ENCODE peak calls at places on chromosomes 12 and 14, in ten cellular contexts. U is LoVo, L is iPS-NIHi11, K is C1 segment of cervical spinal cord, O is NCI-H2029, I is RWPE1, D is hepatic stellate cell, J is HTR-8/SVneo, B is fibroblast of gingiva, M is GM04504. V is an unnamed sample.

GRCh38 chr12:30485230-30485890 is 210.3 kb downstream of the IPO8 start:
- DNase-seq in U (no peak), L (no peak), K (no peak), O (no peak), I (no peak), D (no peak), J (no peak), B (no peak), M (no peak), V (no peak)

GRCh38 chr12:24822121-24822899 is 126.6 kb downstream of the BCAT1 start:
- DNase-seq in U (no peak), L (no peak), K (no peak), O (no peak), I (no peak), D (peak), J (no peak), B (peak), M (no peak), V (no peak)

GRCh38 chr12:106764738-106765137 is 9.7 kb upstream of the RIC8B start:
- DNase-seq in U (no peak), L (no peak), K (no peak), O (no peak), I (no peak), D (no peak), J (no peak), B (peak), M (no peak), V (peak)

GRCh38 chr14:80213602-80214001 is 2.3 kb upstream of the DIO2 start:
- DNase-seq in U (peak), L (peak), K (no peak), O (no peak), I (peak), D (peak), J (peak), B (peak), M (peak), V (peak)

GRCh38 chr14:90644882-90645281 is 171.3 kb downstream of the TTC7B start:
- DNase-seq in U (no peak), L (no peak), K (no peak), O (no peak), I (no peak), D (no peak), J (no peak), B (peak), M (peak), V (no peak)

GRCh38 chr12:29164477-29165163 is 15.5 kb downstream of the FAR2 start:
- DNase-seq in U (peak), L (no peak), K (no peak), O (peak), I (peak), D (peak), J (peak), B (peak), M (peak), V (peak)

GRCh38 chr12:14777271-14777670 is 26.0 kb downstream of the WBP11 start:
- DNase-seq in U (peak), L (no peak), K (no peak), O (no peak), I (no peak), D (no peak), J (no peak), B (peak), M (no peak), V (no peak)

GRCh38 chr14:64158608-64159007 is 135.6 kb downstream of the ESR2 start:
- DNase-seq in U (no peak), L (no peak), K (no peak), O (no peak), I (no peak), D (no peak), J (no peak), B (no peak), M (no peak), V (no peak)

GRCh38 chr12:113479578-113480335 is 8.1 kb upstream of the LHX5 start:
- DNase-seq in U (no peak), L (peak), K (no peak), O (no peak), I (peak), D (peak), J (no peak), B (peak), M (no peak), V (peak)

GRCh38 chr12:122094735-122095561 is 16.4 kb downstream of the MLXIP start:
- DNase-seq in U (no peak), L (no peak), K (no peak), O (peak), I (no peak), D (no peak), J (no peak), B (peak), M (no peak), V (no peak)

GRCh38 chr14:47606601-47607000 is 68.8 kb downstream of the MDGA2 start:
- DNase-seq in U (no peak), L (no peak), K (no peak), O (no peak), I (no peak), D (no peak), J (no peak), B (no peak), M (no peak), V (no peak)

GRCh38 chr14:91223028-91223783 is 21.3 kb downstream of the GPR68 start:
- DNase-seq in U (no peak), L (no peak), K (no peak), O (peak), I (no peak), D (no peak), J (no peak), B (no peak), M (no peak), V (no peak)

GRCh38 chr12:95173392-95174251 is 43.6 kb downstream of the FGD6 start:
- DNase-seq in U (no peak), L (no peak), K (no peak), O (no peak), I (peak), D (peak), J (peak), B (peak), M (peak), V (peak)

GRCh38 chr14:28382460-28383220 is 383.9 kb upstream of the FOXG1 start:
- DNase-seq in U (peak), L (no peak), K (no peak), O (no peak), I (peak), D (no peak), J (peak), B (peak), M (no peak), V (peak)

GRCh38 chr14:22974530-22975313 is 7.6 kb downstream of the AJUBA start:
- DNase-seq in U (no peak), L (no peak), K (no peak), O (no peak), I (no peak), D (peak), J (no peak), B (peak), M (no peak), V (no peak)

GRCh38 chr14:76955575-76956252 is 72.8 kb downstream of the IRF2BPL start:
- DNase-seq in U (no peak), L (no peak), K (peak), O (no peak), I (peak), D (peak), J (peak), B (peak), M (peak), V (peak)

GRCh38 chr12:95380997-95381786 is 92.8 kb upstream of the METAP2 start:
- DNase-seq in U (no peak), L (no peak), K (no peak), O (no peak), I (no peak), D (no peak), J (no peak), B (no peak), M (no peak), V (no peak)

GRCh38 chr12:43882578-43883178 is 46.8 kb downstream of the TMEM117 start:
- DNase-seq in U (peak), L (peak), K (no peak), O (peak), I (peak), D (peak), J (peak), B (peak), M (peak), V (peak)

GRCh38 chr14:67941456-67942018 is 122.0 kb downstream of the RAD51B start:
- DNase-seq in U (no peak), L (no peak), K (no peak), O (no peak), I (no peak), D (no peak), J (no peak), B (peak), M (no peak), V (no peak)

GRCh38 chr12:53205747-53206146 is 1.3 kb downstream of the ITGB7 start:
- DNase-seq in U (no peak), L (no peak), K (no peak), O (no peak), I (peak), D (peak), J (peak), B (peak), M (peak), V (no peak)

GRCh38 chr14:34766060-34766459 is 51.7 kb upstream of the CFL2 start:
- DNase-seq in U (no peak), L (no peak), K (no peak), O (no peak), I (no peak), D (no peak), J (no peak), B (no peak), M (no peak), V (no peak)

GRCh38 chr12:67455236-67455635 is 186.1 kb downstream of the CAND1 start:
- DNase-seq in U (no peak), L (no peak), K (no peak), O (no peak), I (no peak), D (no peak), J (no peak), B (no peak), M (no peak), V (no peak)

GRCh38 chr12:108063192-108063591 is 65.9 kb upstream of the WSCD2 start:
- DNase-seq in U (no peak), L (peak), K (no peak), O (no peak), I (no peak), D (no peak), J (no peak), B (no peak), M (no peak), V (peak)

GRCh38 chr12:71476513-71476912 is 36.9 kb downstream of the LGR5 start:
- DNase-seq in U (no peak), L (no peak), K (no peak), O (no peak), I (no peak), D (peak), J (peak), B (peak), M (peak), V (no peak)

GRCh38 chr12:124295431-124296058 is 652 bp downstream of the RFLNA start:
- DNase-seq in U (no peak), L (peak), K (no peak), O (no peak), I (no peak), D (no peak), J (no peak), B (no peak), M (no peak), V (no peak)

GRCh38 chr14:22545842-22546721 is 42.9 kb downstream of the DAD1 start:
- DNase-seq in U (no peak), L (peak), K (no peak), O (no peak), I (no peak), D (peak), J (no peak), B (peak), M (peak), V (peak)

GRCh38 chr14:52950898-52951729 is at the start of gene FERMT2:
- DNase-seq in U (peak), L (peak), K (peak), O (peak), I (peak), D (peak), J (peak), B (peak), M (peak), V (peak)

GRCh38 chr12:7113389-7113871 is 4.4 kb upstream of the C1RL start:
- DNase-seq in U (peak), L (peak), K (no peak), O (peak), I (no peak), D (peak), J (peak), B (peak), M (no peak), V (peak)

GRCh38 chr12:76311796-76312195 is 36.4 kb downstream of the BBS10 start:
- DNase-seq in U (no peak), L (no peak), K (no peak), O (no peak), I (no peak), D (no peak), J (no peak), B (peak), M (peak), V (no peak)

GRCh38 chr14:33990790-33991189 is 39.9 kb upstream of the EGLN3 start:
- DNase-seq in U (no peak), L (no peak), K (no peak), O (no peak), I (no peak), D (no peak), J (no peak), B (no peak), M (no peak), V (no peak)

GRCh38 chr12:90790747-90791146 is 164.2 kb downstream of the CCER1 start:
- DNase-seq in U (no peak), L (no peak), K (no peak), O (no peak), I (no peak), D (no peak), J (no peak), B (no peak), M (no peak), V (no peak)

GRCh38 chr14:89907655-89908054 is 46.9 kb downstream of the EFCAB11 start:
- DNase-seq in U (no peak), L (no peak), K (no peak), O (no peak), I (no peak), D (no peak), J (no peak), B (no peak), M (no peak), V (no peak)

GRCh38 chr12:64781374-64782029 is 22.3 kb upstream of the GNS start:
- DNase-seq in U (peak), L (peak), K (no peak), O (no peak), I (peak), D (no peak), J (no peak), B (no peak), M (no peak), V (peak)

GRCh38 chr12:56682323-56682722 is 5.8 kb downstream of the PTGES3 start:
- DNase-seq in U (no peak), L (no peak), K (no peak), O (no peak), I (no peak), D (no peak), J (no peak), B (no peak), M (no peak), V (no peak)

GRCh38 chr14:100906420-100906819 is 2.9 kb upstream of the RTL1 start:
- DNase-seq in U (no peak), L (peak), K (no peak), O (no peak), I (peak), D (no peak), J (no peak), B (no peak), M (no peak), V (no peak)

GRCh38 chr12:80580254-80580653 is 127.2 kb upstream of the MYF6 start:
- DNase-seq in U (no peak), L (no peak), K (no peak), O (no peak), I (peak), D (peak), J (peak), B (peak), M (peak), V (no peak)

GRCh38 chr12:65911321-65911720 is 87.0 kb downstream of the HMGA2 start:
- DNase-seq in U (no peak), L (no peak), K (no peak), O (peak), I (no peak), D (no peak), J (no peak), B (peak), M (peak), V (peak)

GRCh38 chr12:63917864-63918742 is 73.6 kb downstream of the SRGAP1 start:
- DNase-seq in U (peak), L (no peak), K (no peak), O (peak), I (peak), D (peak), J (peak), B (peak), M (peak), V (peak)

GRCh38 chr12:1744932-1745331 is 54.1 kb downstream of the ADIPOR2 start:
- DNase-seq in U (no peak), L (peak), K (no peak), O (no peak), I (no peak), D (no peak), J (no peak), B (no peak), M (no peak), V (no peak)

V was measured in lung microvascular endothelial cell.